ENCODE peak calls at places on chromosomes 13 and 19, in four cellular contexts. I, D, M and F are unnamed samples.

GRCh38 chr19:14167013-14167593 is 30.7 kb upstream of the ASF1B start:
- DNase-seq in I (no peak), D (no peak), M (no peak), F (no peak)

GRCh38 chr13:97125051-97125809 is 96.9 kb upstream of the MBNL2 start:
- DNase-seq in I (peak), D (no peak), M (no peak), F (peak)

GRCh38 chr19:4803736-4804695 is 12.5 kb downstream of the FEM1A start:
- DNase-seq in I (peak), D (peak), M (peak), F (peak)

GRCh38 chr19:46984077-46985010 is 35.3 kb upstream of the NPAS1 start:
- DNase-seq in I (peak), D (no peak), M (no peak), F (no peak)

GRCh38 chr19:13241321-13242104 is 91.3 kb downstream of the IER2 start:
- DNase-seq in I (no peak), D (peak), M (no peak), F (no peak)

GRCh38 chr13:85508683-85509329 is 290.4 kb downstream of the SLITRK6 start:
- DNase-seq in I (no peak), D (peak), M (no peak), F (peak)

GRCh38 chr19:17579523-17580244 is 24.2 kb downstream of the COLGALT1 start:
- DNase-seq in I (peak), D (peak), M (peak), F (peak)

GRCh38 chr13:110258876-110259631 is 47.9 kb downstream of the COL4A1 start:
- DNase-seq in I (no peak), D (no peak), M (no peak), F (no peak)

GRCh38 chr13:97353927-97354326 is 80.0 kb upstream of the RAP2A start:
- DNase-seq in I (peak), D (no peak), M (no peak), F (no peak)

GRCh38 chr13:104253063-104253680 is 1187.0 kb upstream of the SLC10A2 start:
- DNase-seq in I (no peak), D (no peak), M (no peak), F (no peak)

GRCh38 chr13:44312898-44313551 is 60.6 kb upstream of the SERP2 start:
- DNase-seq in I (peak), D (no peak), M (no peak), F (no peak)

GRCh38 chr13:112686987-112687386 is 2.9 kb upstream of the ATP11A start:
- DNase-seq in I (no peak), D (peak), M (no peak), F (no peak)

GRCh38 chr19:11269408-11269807 is 7.1 kb upstream of the DOCK6 start:
- DNase-seq in I (peak), D (no peak), M (no peak), F (no peak)

GRCh38 chr13:26179344-26179743 is 42.8 kb downstream of the RNF6 start:
- DNase-seq in I (no peak), D (no peak), M (no peak), F (no peak)

GRCh38 chr13:25963681-25964080 is 88.1 kb downstream of the SHISA2 start:
- DNase-seq in I (no peak), D (no peak), M (no peak), F (no peak)

GRCh38 chr13:112709825-112710783 is 20.3 kb downstream of the ATP11A start:
- DNase-seq in I (peak), D (no peak), M (no peak), F (no peak)

GRCh38 chr19:6800991-6801396 is 28.5 kb downstream of the VAV1 start:
- DNase-seq in I (peak), D (peak), M (no peak), F (peak)

GRCh38 chr19:47230921-47231214 is at the start of gene BBC3:
- DNase-seq in I (no peak), D (no peak), M (no peak), F (no peak)

GRCh38 chr13:42377640-42378382 is 105.9 kb downstream of the AKAP11 start:
- DNase-seq in I (no peak), D (no peak), M (no peak), F (peak)

GRCh38 chr19:18995804-18996241 is 37.5 kb downstream of the SUGP2 start:
- DNase-seq in I (peak), D (peak), M (peak), F (peak)

GRCh38 chr19:5138606-5139594 is 170.0 kb downstream of the KDM4B start:
- DNase-seq in I (peak), D (no peak), M (no peak), F (no peak)

GRCh38 chr19:49130325-49130724 is 11.0 kb downstream of the PPFIA3 start:
- DNase-seq in I (no peak), D (no peak), M (no peak), F (no peak)

GRCh38 chr13:28576037-28576436 is 81.1 kb upstream of the FLT1 start:
- DNase-seq in I (no peak), D (no peak), M (no peak), F (no peak)

GRCh38 chr19:41447732-41448332 is 4.9 kb downstream of the ERICH4 start:
- DNase-seq in I (no peak), D (no peak), M (no peak), F (no peak)

GRCh38 chr19:55340784-55341147 is 1.1 kb downstream of the KMT5C start:
- DNase-seq in I (no peak), D (peak), M (no peak), F (no peak)

GRCh38 chr13:25171517-25172302 is at the start of gene AMER2:
- DNase-seq in I (no peak), D (no peak), M (peak), F (peak)

GRCh38 chr13:101915333-101915732 is 462.9 kb downstream of the ITGBL1 start:
- DNase-seq in I (no peak), D (no peak), M (no peak), F (no peak)

GRCh38 chr13:109412232-109412935 is 374.0 kb downstream of the IRS2 start:
- DNase-seq in I (peak), D (peak), M (peak), F (peak)

GRCh38 chr13:110716235-110716505 is 2.7 kb downstream of the ING1 start:
- DNase-seq in I (no peak), D (no peak), M (no peak), F (peak)

GRCh38 chr19:35031072-35031881 is 1.0 kb downstream of the SCN1B start:
- DNase-seq in I (peak), D (peak), M (no peak), F (peak)

GRCh38 chr19:55490478-55491436 is 2.5 kb downstream of the SSC5D start:
- DNase-seq in I (no peak), D (no peak), M (no peak), F (no peak)

GRCh38 chr19:52139291-52140076 is at the start of gene ZNF616:
- DNase-seq in I (peak), D (peak), M (peak), F (peak)
- H3K18ac ChIP-seq in I (peak), D (peak), M (peak), F (peak)

GRCh38 chr19:39150235-39150634 is 24.6 kb downstream of the PAK4 start:
- DNase-seq in I (no peak), D (no peak), M (no peak), F (no peak)

GRCh38 chr19:39148939-39149529 is 23.4 kb downstream of the PAK4 start:
- DNase-seq in I (no peak), D (no peak), M (no peak), F (no peak)

GRCh38 chr19:39152066-39152465 is 26.5 kb downstream of the PAK4 start:
- DNase-seq in I (no peak), D (no peak), M (no peak), F (no peak)

GRCh38 chr19:39151209-39151608 is 25.6 kb downstream of the PAK4 start:
- DNase-seq in I (no peak), D (no peak), M (no peak), F (no peak)

DNA sequence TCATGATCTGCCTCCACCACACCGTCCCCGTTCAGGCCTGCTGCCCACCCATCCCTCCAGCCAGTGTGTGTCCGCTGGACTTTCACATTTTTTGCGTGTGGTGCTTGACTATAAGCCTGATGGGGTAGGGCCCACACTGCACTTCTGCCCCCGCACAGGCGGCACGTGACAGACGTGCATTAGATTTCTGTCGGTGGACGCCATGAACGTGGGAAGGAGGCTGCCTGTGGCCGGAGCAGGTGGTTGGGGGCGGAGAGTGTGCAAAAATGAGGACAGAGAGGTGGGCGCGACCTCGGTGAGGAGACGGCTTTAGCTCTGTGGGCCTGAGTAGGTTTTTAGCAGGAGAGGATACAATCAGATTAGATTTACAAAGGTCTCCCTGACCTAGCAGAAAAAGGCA is 25.2 kb downstream of the PAK4 start:
- DNase-seq in I (no peak), D (no peak), M (no peak), F (no peak)
- H2AK5ac ChIP-seq in I (no peak), D (no peak), M (no peak), F (no peak)

DNA sequence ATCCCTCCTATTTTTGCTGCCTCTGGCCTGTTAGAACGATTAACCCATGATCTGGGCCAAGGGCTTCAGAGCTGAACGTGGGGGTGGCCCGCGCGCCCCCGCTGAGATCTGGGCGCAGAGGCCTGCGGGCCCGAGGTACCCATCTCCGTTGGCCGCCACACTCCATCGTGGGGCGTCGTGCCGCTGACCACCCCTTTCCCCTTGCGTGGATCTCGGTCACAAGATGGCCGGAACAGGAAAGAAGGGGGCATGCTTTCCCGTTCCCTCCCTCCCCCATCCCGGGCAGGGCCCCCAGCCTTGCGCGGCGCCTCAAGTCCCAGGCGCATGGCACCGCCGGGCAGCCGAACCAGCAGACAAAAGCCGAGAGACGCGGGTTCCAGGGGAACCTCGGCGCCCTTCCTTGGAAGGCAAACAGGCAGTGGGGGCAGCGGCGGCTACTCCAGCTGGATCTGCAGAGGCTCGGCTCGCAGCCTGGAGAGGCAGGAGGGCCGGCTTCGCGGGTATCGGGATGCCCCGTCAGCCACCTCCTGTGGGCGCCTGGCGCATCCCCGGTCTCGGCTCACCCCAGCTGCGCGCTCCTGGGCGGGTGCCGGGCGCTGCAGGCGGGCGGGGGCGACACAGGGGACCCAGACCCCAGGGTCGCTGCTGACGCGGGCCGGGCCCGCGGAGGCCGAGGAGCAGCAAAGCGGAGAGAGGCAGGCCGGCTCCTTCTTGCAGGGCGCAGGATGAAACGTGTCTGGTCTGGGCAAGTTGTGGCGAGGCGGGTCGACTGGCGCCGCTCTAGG is 500 bp downstream of the DZIP1 start:
- DNase-seq in I (peak), D (peak), M (no peak), F (peak)
- H3K18ac ChIP-seq in I (peak), D (peak), M (peak), F (peak)

GRCh38 chr19:31354316-31354715 is 5.1 kb upstream of the TSHZ3 start:
- DNase-seq in I (no peak), D (peak), M (no peak), F (no peak)
- H2AK5ac ChIP-seq in I (no peak), D (no peak), M (peak), F (no peak)

GRCh38 chr19:1847684-1848398 is 442 bp downstream of the REXO1 start:
- DNase-seq in I (peak), D (no peak), M (no peak), F (peak)
- H3K18ac ChIP-seq in I (no peak), D (peak), M (peak), F (peak)